ENCODE peak calls at places on chromosomes 12 and 14, in seven cellular contexts. S is astrocyte of the hippocampus; F is AG20443; U is iPS-NIHi11; V is stimulated activated CD4-positive, alpha-beta T cell treated with anti-CD3 and anti-CD28 coated beads, Interleukin-1b, Interleukin-23, amount 100 ng/mL, for 1 hour; Q is B cell; W is HS-27A. R is an unnamed sample.

GRCh38 chr14:25049127-25049558 is 804 bp downstream of the STXBP6 start:
- DNase-seq in F (peak), U (no peak), W (no peak), Q (no peak), S (no peak), V (no peak), R (no peak)

GRCh38 chr12:120234643-120235368 is 30.7 kb downstream of the PXN start:
- DNase-seq in Q (no peak), V (no peak), W (peak), U (peak), F (peak), S (peak), R (no peak)

GRCh38 chr14:90512332-90512951 is 115.6 kb downstream of the CALM1 start:
- DNase-seq in S (no peak), W (no peak), Q (no peak), F (no peak), V (no peak), U (no peak), R (no peak)

GRCh38 chr12:122202017-122202416 is 1.5 kb upstream of the B3GNT4 start:
- DNase-seq in V (no peak), F (no peak), U (no peak), Q (no peak), S (no peak), W (no peak), R (no peak)

GRCh38 chr14:101022121-101022520 is 118.6 kb upstream of the RTL1 start:
- DNase-seq in S (no peak), V (no peak), Q (no peak), F (no peak), W (no peak), U (no peak), R (no peak)

GRCh38 chr14:88248606-88249005 is 74.5 kb downstream of the KCNK10 start:
- DNase-seq in Q (no peak), S (peak), V (no peak), U (no peak), F (no peak), W (no peak), R (no peak)

GRCh38 chr14:97832734-97833133 is 1035.6 kb downstream of the VRK1 start:
- DNase-seq in W (no peak), S (no peak), U (no peak), Q (no peak), F (no peak), V (no peak), R (no peak)

GRCh38 chr14:105346880-105347586 is 32.5 kb downstream of the PACS2 start:
- DNase-seq in F (no peak), U (no peak), Q (no peak), V (no peak), W (no peak), S (no peak), R (no peak)

GRCh38 chr12:123989753-123990152 is 16.7 kb downstream of the ZNF664 start:
- DNase-seq in F (no peak), U (no peak), Q (no peak), S (no peak), V (no peak), W (no peak), R (no peak)

GRCh38 chr14:92448786-92449185 is 64.8 kb upstream of the RIN3 start:
- DNase-seq in Q (no peak), V (no peak), S (no peak), F (no peak), U (no peak), W (no peak), R (no peak)

GRCh38 chr12:48039151-48039550 is 34.9 kb upstream of the COL2A1 start:
- DNase-seq in V (no peak), Q (no peak), S (no peak), U (no peak), F (no peak), W (no peak), R (no peak)

GRCh38 chr14:75822522-75823288 is 159.1 kb downstream of the TGFB3 start:
- DNase-seq in Q (no peak), W (peak), F (peak), S (peak), U (no peak), V (no peak), R (no peak)

GRCh38 chr12:80490329-80490728 is 46.3 kb downstream of the PTPRQ start:
- DNase-seq in U (peak), V (no peak), S (peak), W (no peak), F (no peak), Q (no peak), R (no peak)

R was measured in activated naive CD4-positive, alpha-beta T cell.